ENCODE peak calls at places on chromosomes 6 and 20, in five cellular contexts. L is transverse colon, V is tibial nerve, P is upper lobe of left lung, G is A549. B is an unnamed sample.
A peak's percentile ranks its signal among the peaks of the same experiment; 100 is the strongest.

GRCh38 chr6:13354331-13355042 is 26.1 kb upstream of the TBC1D7 start:
- DNase-seq in L (no peak), V (no peak), P (no peak), G (no peak), B (no peak)

GRCh38 chr6:73873081-73873480 is 177.1 kb downstream of the CD109 start:
- DNase-seq in L (no peak), V (no peak), P (no peak), G (no peak), B (no peak)

GRCh38 chr6:164069352-164070022 is 655.0 kb downstream of the QKI start:
- DNase-seq in L (no peak), V (no peak), P (peak; percentile 31), G (no peak), B (no peak)

GRCh38 chr20:23132293-23132929 is 46.3 kb upstream of the CD93 start:
- DNase-seq in L (no peak), V (no peak), P (no peak), G (no peak), B (no peak)

GRCh38 chr20:2859330-2860121 is 13.8 kb upstream of the PTPRA start:
- DNase-seq in L (no peak), V (no peak), P (no peak), G (no peak), B (no peak)

GRCh38 chr6:84511929-84512328 is 252.5 kb downstream of the TBX18 start:
- DNase-seq in L (no peak), V (no peak), P (no peak), G (no peak), B (no peak)

GRCh38 chr6:40302856-40303449 is 284.2 kb downstream of the LRFN2 start:
- DNase-seq in L (no peak), V (no peak), P (no peak), G (no peak), B (no peak)

GRCh38 chr6:142028527-142028926 is 104.2 kb upstream of the GJE1 start:
- DNase-seq in L (no peak), V (no peak), P (no peak), G (no peak), B (no peak)

GRCh38 chr6:98579941-98580340 is 254.4 kb upstream of the POU3F2 start:
- DNase-seq in L (no peak), V (no peak), P (no peak), G (no peak), B (no peak)

GRCh38 chr20:9215539-9215938 is 146.7 kb downstream of the PLCB4 start:
- DNase-seq in L (no peak), V (no peak), P (no peak), G (peak; percentile 33), B (peak; percentile 15)

GRCh38 chr6:148464319-148465010 is 121.8 kb downstream of the SASH1 start:
- DNase-seq in L (peak; percentile 69), V (peak; percentile 70), P (peak; percentile 49), G (peak; percentile 53), B (peak; percentile 55)

GRCh38 chr6:106739387-106739786 is 110.0 kb downstream of the QRSL1 start:
- DNase-seq in L (no peak), V (no peak), P (peak; percentile 74), G (peak; percentile 56), B (no peak)

DNA sequence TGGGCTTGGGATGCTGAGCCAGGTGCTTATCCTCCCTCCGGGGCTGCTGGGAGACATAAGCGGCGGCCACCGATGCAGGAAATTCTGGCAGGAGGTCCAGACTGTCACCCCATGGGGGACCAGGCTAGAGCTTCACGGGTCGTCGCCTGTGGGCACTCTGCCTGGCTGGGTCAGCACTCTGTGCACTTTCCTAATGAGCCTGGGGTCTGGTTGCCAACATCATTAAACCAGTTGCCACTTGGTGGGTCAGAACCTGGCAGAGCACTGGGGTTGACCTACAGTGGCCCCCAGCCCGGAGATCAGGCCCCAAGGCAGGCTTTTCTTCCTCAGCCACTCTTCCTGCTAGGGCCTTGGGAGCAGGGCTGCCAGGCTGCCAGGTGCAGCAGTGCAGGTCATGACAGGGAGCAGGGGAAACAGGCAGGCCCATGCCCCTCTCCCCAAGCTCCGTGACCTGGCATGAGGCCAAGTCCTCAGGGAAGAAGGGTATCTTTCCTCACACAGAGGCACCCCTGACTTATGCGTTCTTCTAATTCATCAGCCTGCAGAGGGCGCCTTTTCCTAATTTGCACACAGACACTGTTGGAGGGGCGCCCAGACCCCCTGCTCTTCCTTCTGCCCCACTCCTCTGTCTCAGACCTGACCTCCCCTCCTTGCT is 154.5 kb upstream of the MLN start:
- DNase-seq in L (no peak), V (no peak), P (no peak), G (no peak), B (peak; percentile 56)
- TF ChIP-seq EP300 in L (no peak), V (no peak), P (no peak), G (no peak), B (no peak)

GRCh38 chr20:11982289-11982957 is 64.7 kb downstream of the BTBD3 start:
- DNase-seq in L (no peak), V (no peak), P (no peak), G (peak; percentile 6), B (no peak)

GRCh38 chr20:11982958-11983470 is 65.3 kb downstream of the BTBD3 start:
- DNase-seq in L (no peak), V (no peak), P (no peak), G (no peak), B (no peak)

GRCh38 chr20:11989018-11989771 is 71.5 kb downstream of the BTBD3 start:
- DNase-seq in L (no peak), V (no peak), P (no peak), G (no peak), B (no peak)

GRCh38 chr20:11987526-11987925 is 69.8 kb downstream of the BTBD3 start:
- DNase-seq in L (no peak), V (no peak), P (no peak), G (no peak), B (no peak)

DNA sequence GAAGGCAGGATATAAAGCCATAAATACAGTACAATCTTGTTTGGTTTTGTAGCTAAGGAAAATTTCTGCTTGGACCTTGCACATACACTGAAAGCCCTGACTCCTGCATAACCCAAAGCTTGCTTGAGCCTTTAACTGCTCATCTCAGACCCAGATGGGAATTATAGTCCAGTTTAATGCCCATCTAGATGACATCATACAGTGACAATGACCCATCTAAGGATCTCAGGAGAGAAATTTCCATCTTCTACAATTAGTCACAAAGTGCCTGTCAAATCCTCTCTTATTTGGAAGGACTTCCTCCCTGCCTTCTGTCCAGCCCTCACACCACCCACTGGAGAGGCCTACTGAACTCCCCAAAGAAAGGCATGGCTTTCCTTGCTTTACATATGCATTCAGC is 69.3 kb downstream of the BTBD3 start:
- DNase-seq in L (no peak), V (no peak), P (no peak), G (no peak), B (no peak)
- TF ChIP-seq EP300 in L (no peak), V (no peak), P (no peak), G (no peak), B (no peak)

DNA sequence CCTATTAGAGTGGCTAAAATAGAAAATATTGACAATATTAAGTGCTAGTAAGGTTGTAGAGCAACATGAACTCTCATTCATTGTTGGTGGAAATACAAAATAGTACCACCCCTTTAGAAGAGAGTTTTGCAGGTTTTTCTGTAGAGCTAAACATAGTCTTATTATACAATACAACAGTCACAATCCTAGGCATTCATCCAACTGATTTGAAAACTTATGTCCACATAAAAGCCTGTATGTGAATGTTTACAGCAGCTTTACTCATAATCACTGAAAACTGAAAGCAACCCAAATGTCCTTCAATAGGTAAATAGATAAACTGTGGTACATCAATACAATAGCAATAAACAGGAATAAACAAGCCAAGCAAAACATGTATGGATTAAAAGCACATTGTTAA is 162.6 kb upstream of the PRND start:
- DNase-seq in L (no peak), V (no peak), P (no peak), G (no peak), B (no peak)
- TF ChIP-seq EP300 in L (no peak), V (no peak), P (no peak), G (no peak), B (no peak)

DNA sequence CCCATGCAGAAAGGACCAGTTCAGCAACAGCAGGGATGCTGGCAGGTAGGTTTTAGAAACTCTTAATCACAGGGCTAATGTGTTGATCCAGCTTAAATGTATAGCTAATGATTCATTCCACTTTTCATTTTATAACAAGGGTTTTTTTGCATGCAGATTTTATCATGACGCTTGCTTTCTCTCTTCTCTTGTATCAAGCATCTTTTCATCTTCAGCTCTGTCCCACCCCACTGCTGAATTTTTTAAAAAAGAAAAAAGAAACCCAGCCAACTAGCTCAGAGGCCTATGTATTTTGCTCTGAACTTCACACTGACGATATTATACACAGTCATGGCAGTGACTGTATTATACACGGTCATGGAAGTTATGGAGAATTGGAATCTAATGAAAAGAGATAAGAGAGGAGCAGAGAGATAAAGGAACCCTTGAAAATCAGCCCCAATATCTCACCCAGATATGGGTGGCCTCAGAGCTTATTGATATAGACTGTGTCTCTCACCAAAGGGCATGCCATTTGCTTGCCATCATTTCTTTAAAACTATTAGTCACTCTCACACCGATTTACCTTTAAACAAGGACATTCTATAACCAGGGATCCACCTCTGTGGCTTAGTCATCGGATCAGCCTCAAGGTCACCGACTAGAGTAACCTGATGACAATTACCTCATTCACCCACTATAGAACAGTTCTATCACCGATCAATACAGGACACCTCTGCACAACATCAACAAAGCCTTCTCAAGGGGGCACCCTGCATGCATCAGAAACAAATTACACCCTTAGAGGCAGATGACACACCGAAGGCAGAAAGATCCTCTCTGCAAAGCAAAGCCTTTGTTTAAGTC is 222.0 kb downstream of the ATXN1 start:
- DNase-seq in L (no peak), V (no peak), P (no peak), G (no peak), B (no peak)
- TF ChIP-seq EP300 in L (no peak), V (no peak), P (no peak), G (no peak), B (no peak)

GRCh38 chr6:30828027-30828962 is 56.0 kb upstream of the DDR1 start:
- DNase-seq in L (peak; percentile 94), V (peak; percentile 78), P (peak; percentile 90), G (peak; percentile 84), B (peak; percentile 80)
- TF ChIP-seq EP300 in L (no peak), V (no peak), P (no peak), G (no peak), B (no peak)

GRCh38 chr6:80104520-80104919 is 2.0 kb upstream of the BCKDHB start:
- DNase-seq in L (no peak), V (no peak), P (no peak), G (no peak), B (no peak)

GRCh38 chr6:80105972-80106417 is 476 bp upstream of the BCKDHB start:
- DNase-seq in L (no peak), V (no peak), P (no peak), G (no peak), B (no peak)

GRCh38 chr6:80106418-80107235 is at the start of gene BCKDHB:
- DNase-seq in L (peak; percentile 99), V (peak; percentile 98), P (peak; percentile 97), G (peak; percentile 96), B (peak; percentile 97)
- TF ChIP-seq EP300 in L (no peak), V (peak; percentile 97), P (no peak), G (no peak), B (no peak)